ENCODE peak calls at places on chromosomes 3 and 15, in eight cellular contexts. Y is stomach, C is heart right ventricle, E is mesendoderm, K is right cardiac atrium, J is lower lobe of right lung, A is upper lobe of right lung, Q is tibial nerve. M is an unnamed sample. For H3K4me1, the result is how much of the 10 kb centered on the place peaks cover.

GRCh38 chr3:195001961-195002861 is 268.7 kb downstream of the XXYLT1 start:
- DNase-seq in Y (peak), C (peak), E (peak), K (peak), J (peak), A (peak), Q (no peak), M (peak)

GRCh38 chr3:8891328-8891727 is 71.9 kb downstream of the RAD18 start:
- DNase-seq in Y (no peak), C (no peak), E (no peak), K (no peak), J (no peak), A (no peak), Q (no peak), M (no peak)

GRCh38 chr3:170726976-170727661 is 141.2 kb upstream of the SLC7A14 start:
- DNase-seq in Y (no peak), C (no peak), E (no peak), K (no peak), J (no peak), A (no peak), Q (no peak), M (no peak)

GRCh38 chr15:49876401-49877038 is 242.5 kb downstream of the ATP8B4 start:
- DNase-seq in Y (no peak), C (no peak), E (peak), K (peak), J (no peak), A (no peak), Q (no peak), M (peak)

GRCh38 chr3:152196782-152197181 is 71.9 kb upstream of the MBNL1 start:
- DNase-seq in Y (no peak), C (no peak), E (no peak), K (no peak), J (no peak), A (no peak), Q (no peak), M (no peak)

GRCh38 chr3:100401674-100402036 is 316 bp downstream of the LNP1 start:
- DNase-seq in Y (no peak), C (peak), E (peak), K (peak), J (peak), A (peak), Q (no peak), M (no peak)

GRCh38 chr3:52126036-52126435 is 28.2 kb downstream of the POC1A start:
- DNase-seq in Y (no peak), C (no peak), E (no peak), K (peak), J (no peak), A (no peak), Q (no peak), M (no peak)

GRCh38 chr3:195715583-195716266 is 5.1 kb upstream of the MUC20 start:
- DNase-seq in Y (peak), C (no peak), E (no peak), K (no peak), J (no peak), A (no peak), Q (no peak), M (peak)

GRCh38 chr3:18389108-18389733 is 35.9 kb downstream of the SATB1 start:
- DNase-seq in Y (no peak), C (no peak), E (peak), K (no peak), J (no peak), A (no peak), Q (no peak), M (no peak)

GRCh38 chr15:85941186-85941855 is 138.3 kb upstream of the AGBL1 start:
- DNase-seq in Y (no peak), C (no peak), E (no peak), K (no peak), J (no peak), A (no peak), Q (no peak), M (no peak)

GRCh38 chr15:59303641-59304433 is 68.8 kb downstream of the MYO1E start:
- DNase-seq in Y (peak), C (no peak), E (no peak), K (no peak), J (no peak), A (no peak), Q (no peak), M (peak)

GRCh38 chr3:182083112-182083511 is 371.4 kb downstream of the SOX2 start:
- DNase-seq in Y (no peak), C (no peak), E (no peak), K (no peak), J (no peak), A (no peak), Q (no peak), M (no peak)

GRCh38 chr3:197466586-197467399 is 89.0 kb downstream of the BDH1 start:
- DNase-seq in Y (no peak), C (no peak), E (no peak), K (no peak), J (no peak), A (peak), Q (no peak), M (no peak)

GRCh38 chr3:106332884-106333283 is 464.1 kb upstream of the CBLB start:
- DNase-seq in Y (no peak), C (no peak), E (peak), K (no peak), J (no peak), A (no peak), Q (no peak), M (peak)

GRCh38 chr15:76401285-76401684 is 64.7 kb downstream of the ISL2 start:
- DNase-seq in Y (no peak), C (no peak), E (no peak), K (no peak), J (no peak), A (no peak), Q (no peak), M (no peak)

GRCh38 chr3:30286007-30286669 is 320.3 kb upstream of the TGFBR2 start:
- DNase-seq in Y (peak), C (peak), E (no peak), K (peak), J (peak), A (no peak), Q (peak), M (no peak)

GRCh38 chr3:63908081-63908736 is 4.0 kb downstream of the SCAANT1 start:
- DNase-seq in Y (no peak), C (no peak), E (peak), K (no peak), J (no peak), A (no peak), Q (no peak), M (no peak)

GRCh38 chr15:39792954-39793353 is 10.3 kb upstream of the FSIP1 start:
- DNase-seq in Y (no peak), C (no peak), E (no peak), K (no peak), J (no peak), A (no peak), Q (no peak), M (no peak)

GRCh38 chr15:73127302-73127936 is 75.2 kb downstream of the NEO1 start:
- DNase-seq in Y (no peak), C (no peak), E (peak), K (no peak), J (no peak), A (no peak), Q (no peak), M (peak)

GRCh38 chr3:15982667-15983145 is 184.9 kb upstream of the ANKRD28 start:
- DNase-seq in Y (no peak), C (no peak), E (no peak), K (peak), J (no peak), A (no peak), Q (no peak), M (no peak)

GRCh38 chr3:98534168-98534567 is 2.4 kb downstream of the GPR15 start:
- DNase-seq in Y (no peak), C (no peak), E (no peak), K (no peak), J (no peak), A (no peak), Q (no peak), M (no peak)

GRCh38 chr3:15051531-15051930 is 13.6 kb downstream of the MRPS25 start:
- DNase-seq in Y (peak), C (no peak), E (peak), K (no peak), J (peak), A (peak), Q (no peak), M (peak)

GRCh38 chr15:55250392-55250791 is 39.2 kb downstream of the RAB27A start:
- DNase-seq in Y (no peak), C (no peak), E (no peak), K (no peak), J (no peak), A (no peak), Q (no peak), M (no peak)

GRCh38 chr15:56772868-56773639 is 39.7 kb upstream of the ZNF280D start:
- DNase-seq in Y (no peak), C (no peak), E (peak), K (no peak), J (no peak), A (no peak), Q (no peak), M (no peak)

GRCh38 chr3:160754371-160754854 is 1.6 kb upstream of the PPM1L start:
- DNase-seq in Y (peak), C (peak), E (peak), K (peak), J (no peak), A (peak), Q (peak), M (peak)

GRCh38 chr3:57004154-57004730 is 56.2 kb upstream of the SPATA12 start:
- DNase-seq in Y (no peak), C (no peak), E (no peak), K (no peak), J (peak), A (no peak), Q (no peak), M (no peak)

GRCh38 chr15:83653639-83654378 is at the start of gene ADAMTSL3:
- DNase-seq in Y (peak), C (peak), E (peak), K (peak), J (peak), A (peak), Q (peak), M (peak)

GRCh38 chr3:4582634-4583033 is 89.5 kb downstream of the ITPR1 start:
- DNase-seq in Y (no peak), C (no peak), E (no peak), K (no peak), J (no peak), A (no peak), Q (no peak), M (no peak)

GRCh38 chr15:58931985-58932384 is 1.5 kb downstream of the SLTM start:
- DNase-seq in Y (peak), C (no peak), E (no peak), K (no peak), J (no peak), A (no peak), Q (no peak), M (no peak)

GRCh38 chr3:167940241-167940640 is 155.5 kb downstream of the GOLIM4 start:
- DNase-seq in Y (no peak), C (no peak), E (no peak), K (no peak), J (no peak), A (no peak), Q (no peak), M (no peak)

GRCh38 chr15:73991260-73991659 is 835 bp downstream of the STOML1 start:
- DNase-seq in Y (no peak), C (peak), E (no peak), K (peak), J (peak), A (peak), Q (peak), M (no peak)

GRCh38 chr3:17430574-17430973 is 311.9 kb downstream of the TBC1D5 start:
- DNase-seq in Y (no peak), C (no peak), E (no peak), K (no peak), J (no peak), A (no peak), Q (no peak), M (no peak)

GRCh38 chr3:64349531-64349930 is 124.3 kb upstream of the PRICKLE2 start:
- DNase-seq in Y (no peak), C (no peak), E (no peak), K (no peak), J (no peak), A (no peak), Q (no peak), M (no peak)

GRCh38 chr15:44765036-44765435 is 28.7 kb downstream of the TRIM69 start:
- DNase-seq in Y (no peak), C (no peak), E (no peak), K (no peak), J (no peak), A (no peak), Q (no peak), M (no peak)

GRCh38 chr15:67411491-67411890 is 109.4 kb upstream of the C15orf61 start:
- DNase-seq in Y (no peak), C (no peak), E (no peak), K (no peak), J (no peak), A (no peak), Q (no peak), M (no peak)

GRCh38 chr3:73405000-73405399 is 219.7 kb downstream of the PDZRN3 start:
- DNase-seq in Y (no peak), C (no peak), E (no peak), K (no peak), J (no peak), A (no peak), Q (no peak), M (no peak)

GRCh38 chr3:73407572-73407971 is 217.2 kb downstream of the PDZRN3 start:
- DNase-seq in Y (no peak), C (no peak), E (no peak), K (no peak), J (no peak), A (no peak), Q (no peak), M (no peak)

GRCh38 chr3:73401616-73402265 is 223.0 kb downstream of the PDZRN3 start:
- DNase-seq in Y (no peak), C (peak), E (no peak), K (peak), J (no peak), A (no peak), Q (no peak), M (no peak)

GRCh38 chr3:73405853-73406252 is 218.9 kb downstream of the PDZRN3 start:
- DNase-seq in Y (no peak), C (no peak), E (no peak), K (no peak), J (no peak), A (no peak), Q (no peak), M (no peak)

DNA sequence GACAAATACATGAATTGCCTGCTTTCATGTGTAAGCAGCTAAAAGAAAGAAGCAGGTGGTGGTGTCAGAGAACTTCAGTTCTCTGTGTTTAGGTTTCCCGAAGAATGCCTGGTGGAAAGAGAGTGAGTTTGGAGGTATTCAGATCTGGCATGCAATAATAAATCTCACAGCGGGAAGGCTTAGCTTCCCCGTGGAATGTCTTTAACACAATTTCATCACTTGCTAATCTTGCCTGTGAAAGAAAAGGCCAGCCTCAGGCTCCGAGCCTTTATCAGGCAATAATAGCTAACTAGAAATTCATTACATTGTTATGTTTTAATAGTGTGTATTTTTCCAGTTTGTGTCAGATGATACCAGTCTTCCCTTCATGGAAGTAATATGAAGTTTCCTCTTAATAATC is 220.3 kb downstream of the PDZRN3 start:
- DNase-seq in Y (no peak), C (no peak), E (peak), K (no peak), J (no peak), A (no peak), Q (no peak), M (no peak)
- H3K4me1 ChIP-seq in Y (half or more), C (under half), E (under half), K (under half), J (under half), A (under half), Q (under half), M (under half)

GRCh38 chr3:193776626-193777025 is 183.6 kb downstream of the OPA1 start:
- DNase-seq in Y (no peak), C (no peak), E (no peak), K (no peak), J (no peak), A (no peak), Q (no peak), M (peak)

GRCh38 chr3:193777524-193777923 is 184.5 kb downstream of the OPA1 start:
- DNase-seq in Y (no peak), C (no peak), E (no peak), K (no peak), J (no peak), A (no peak), Q (no peak), M (peak)

GRCh38 chr3:193780371-193780770 is 187.4 kb downstream of the OPA1 start:
- DNase-seq in Y (no peak), C (no peak), E (no peak), K (no peak), J (no peak), A (no peak), Q (no peak), M (no peak)

GRCh38 chr3:193779933-193780332 is 186.9 kb downstream of the OPA1 start:
- DNase-seq in Y (no peak), C (no peak), E (no peak), K (no peak), J (no peak), A (no peak), Q (no peak), M (peak)

GRCh38 chr3:193778676-193779075 is 185.7 kb downstream of the OPA1 start:
- DNase-seq in Y (no peak), C (no peak), E (no peak), K (no peak), J (no peak), A (no peak), Q (no peak), M (peak)
- H3K4me1 ChIP-seq in Y (under half), C (under half), E (under half), K (under half), J (under half), A (under half), Q (under half), M (under half)

GRCh38 chr3:58955308-58955707 is 94.5 kb downstream of the CFAP20DC start:
- DNase-seq in Y (no peak), C (no peak), E (peak), K (no peak), J (no peak), A (no peak), Q (no peak), M (peak)
- H3K4me1 ChIP-seq in Y (under half), C (under half), E (under half), K (under half), J (under half), A (under half), Q (under half), M (under half)

DNA sequence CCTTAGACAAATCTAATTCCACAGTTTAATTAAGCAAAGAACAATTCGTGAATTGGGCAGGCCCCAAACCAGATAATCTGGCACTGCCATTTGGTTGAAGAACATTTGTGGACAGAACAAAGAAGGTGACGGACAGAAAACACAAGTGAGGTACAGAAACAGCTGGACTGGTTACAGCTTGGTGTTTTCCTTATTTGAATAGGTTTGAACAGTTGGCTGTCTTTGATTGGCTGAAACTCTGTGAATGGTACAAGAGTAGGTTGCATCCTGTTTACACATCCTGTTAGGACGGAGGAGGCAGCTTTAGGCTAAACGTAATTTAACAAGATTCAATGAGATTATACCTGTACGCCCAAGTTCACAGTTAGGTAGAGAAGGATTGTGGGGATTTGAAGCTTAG is 114.4 kb downstream of the LPP start:
- DNase-seq in Y (no peak), C (no peak), E (no peak), K (no peak), J (no peak), A (no peak), Q (no peak), M (no peak)
- H3K4me1 ChIP-seq in Y (half or more), C (half or more), E (under half), K (under half), J (half or more), A (half or more), Q (under half), M (under half)

GRCh38 chr15:75131269-75131643 is 70.4 kb upstream of the C15orf39 start:
- DNase-seq in Y (no peak), C (no peak), E (no peak), K (no peak), J (no peak), A (no peak), Q (no peak), M (no peak)
- H3K4me1 ChIP-seq in Y (under half), C (under half), E (under half), K (under half), J (under half), A (under half), Q (under half), M (under half)

DNA sequence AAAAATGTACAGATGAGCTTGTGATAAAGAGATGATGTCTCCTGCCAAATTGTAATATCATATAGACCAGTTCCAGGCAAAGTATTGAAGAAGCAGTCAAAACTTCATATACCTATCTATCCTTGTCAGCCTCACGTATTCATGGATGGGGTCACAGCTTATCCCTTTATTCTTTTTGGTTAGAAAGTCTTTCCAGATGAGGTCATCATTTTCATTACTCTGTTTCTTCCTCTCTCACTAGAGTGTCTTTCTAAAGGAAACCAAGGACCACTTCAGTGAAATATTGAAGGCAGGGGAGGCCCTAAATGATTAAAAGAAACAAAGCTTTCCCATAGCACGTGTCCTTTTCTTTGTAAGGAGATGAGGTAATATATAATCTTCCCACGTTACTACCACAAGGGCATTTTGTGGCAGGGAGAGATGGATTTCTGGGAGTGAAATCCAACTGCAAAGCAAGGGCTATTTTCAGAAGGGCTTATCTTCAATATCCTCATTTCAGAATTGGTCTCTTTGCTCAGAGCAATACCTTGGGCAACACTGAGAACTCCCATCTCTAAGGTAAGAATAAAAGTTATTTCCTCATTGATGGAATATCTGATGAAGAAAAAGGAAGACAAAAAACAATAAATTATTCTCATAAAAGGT is 260.2 kb downstream of the TIGIT start:
- DNase-seq in Y (no peak), C (no peak), E (no peak), K (no peak), J (no peak), A (no peak), Q (no peak), M (no peak)
- H3K4me1 ChIP-seq in Y (under half), C (under half), E (under half), K (under half), J (under half), A (under half), Q (under half), M (under half)

DNA sequence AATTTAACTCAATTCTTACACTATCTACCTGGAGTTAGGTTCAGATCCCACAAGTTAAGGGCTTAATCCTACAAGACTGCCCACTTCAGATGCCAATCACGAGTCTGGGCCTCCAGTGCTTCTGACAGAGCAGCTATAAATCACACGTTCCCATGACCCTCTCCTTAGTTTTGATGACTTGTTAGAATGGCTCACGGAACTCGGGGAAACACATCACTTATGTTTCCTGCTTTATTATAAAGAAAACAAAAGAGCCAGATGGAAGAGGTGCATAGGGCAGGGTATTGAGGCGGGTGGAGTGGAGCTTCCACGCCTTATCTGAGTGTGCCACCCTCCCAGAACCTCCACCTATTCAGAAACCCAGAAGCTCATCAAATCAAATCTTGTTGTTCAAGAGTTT is 170.8 kb downstream of the MOBP start:
- DNase-seq in Y (no peak), C (no peak), E (no peak), K (no peak), J (no peak), A (no peak), Q (no peak), M (no peak)
- H3K4me1 ChIP-seq in Y (under half), C (under half), E (under half), K (under half), J (under half), A (under half), Q (under half), M (under half)